ENCODE peak calls at places on chromosomes 7 and 10, in seven cellular contexts. M is PC-9; I is naive thymus-derived CD4-positive, alpha-beta T cell; B is WTC11; H is MCF 10A; K is NCI-H1436; E is sigmoid colon. N is an unnamed sample.

GRCh38 chr10:15169555-15170407 is 1.3 kb upstream of the NMT2 start:
- DNase-seq in M (no peak), I (peak), B (no peak), H (no peak), K (no peak), E (peak), N (peak)

GRCh38 chr7:23076774-23077173 is 28.8 kb upstream of the KLHL7 start:
- DNase-seq in M (peak), I (no peak), B (no peak), H (no peak), K (no peak), E (no peak), N (peak)

GRCh38 chr7:135023622-135024021 is 37.3 kb downstream of the AGBL3 start:
- DNase-seq in M (no peak), I (no peak), B (no peak), H (no peak), K (no peak), E (no peak), N (no peak)

GRCh38 chr7:99409192-99409572 is 413 bp downstream of the BUD31 start:
- DNase-seq in M (no peak), I (no peak), B (no peak), H (no peak), K (no peak), E (no peak), N (peak)

GRCh38 chr7:23014681-23015080 is 751 bp upstream of the HYCC1 start:
- DNase-seq in M (no peak), I (no peak), B (no peak), H (no peak), K (no peak), E (no peak), N (no peak)

GRCh38 chr7:105691692-105692564 is 110.6 kb upstream of the EFCAB10 start:
- DNase-seq in M (peak), I (peak), B (peak), H (peak), K (no peak), E (peak), N (peak)

GRCh38 chr10:103281753-103282152 is 4.8 kb downstream of the INA start:
- DNase-seq in M (no peak), I (no peak), B (peak), H (no peak), K (peak), E (no peak), N (no peak)

GRCh38 chr7:2757361-2757903 is 69.4 kb downstream of the AMZ1 start:
- DNase-seq in M (peak), I (no peak), B (no peak), H (peak), K (no peak), E (peak), N (peak)

GRCh38 chr7:90337106-90337505 is 9.4 kb upstream of the GTPBP10 start:
- DNase-seq in M (no peak), I (no peak), B (no peak), H (no peak), K (no peak), E (no peak), N (no peak)

GRCh38 chr7:29091722-29092121 is 54.6 kb downstream of the CPVL start:
- DNase-seq in M (no peak), I (no peak), B (no peak), H (no peak), K (no peak), E (no peak), N (peak)

GRCh38 chr10:71694567-71694968 is 25.0 kb downstream of the C10orf105 start:
- DNase-seq in M (no peak), I (peak), B (no peak), H (no peak), K (no peak), E (no peak), N (peak)

GRCh38 chr10:30493609-30494530 is 59.9 kb downstream of the MAP3K8 start:
- DNase-seq in M (peak), I (no peak), B (no peak), H (peak), K (no peak), E (peak), N (no peak)

GRCh38 chr10:97849491-97850402 is at the start of gene GOLGA7B:
- DNase-seq in M (no peak), I (peak), B (peak), H (peak), K (peak), E (no peak), N (peak)

GRCh38 chr10:124632566-124632965 is 111.6 kb downstream of the FAM53B start:
- DNase-seq in M (no peak), I (no peak), B (no peak), H (no peak), K (no peak), E (no peak), N (no peak)

GRCh38 chr7:7438851-7439250 is 96.8 kb downstream of the COL28A1 start:
- DNase-seq in M (peak), I (no peak), B (no peak), H (peak), K (no peak), E (no peak), N (peak)

GRCh38 chr10:57880441-57881301 is 387.0 kb downstream of the IPMK start:
- DNase-seq in M (no peak), I (no peak), B (no peak), H (peak), K (no peak), E (no peak), N (no peak)

GRCh38 chr7:138186951-138187351 is 110.7 kb downstream of the AKR1D1 start:
- DNase-seq in M (peak), I (no peak), B (no peak), H (peak), K (no peak), E (no peak), N (peak)

GRCh38 chr10:117074621-117075020 is 63.4 kb downstream of the VAX1 start:
- DNase-seq in M (no peak), I (no peak), B (no peak), H (peak), K (peak), E (no peak), N (peak)

GRCh38 chr10:90432891-90433290 is 424.9 kb downstream of the HTR7 start:
- DNase-seq in M (no peak), I (no peak), B (no peak), H (no peak), K (no peak), E (no peak), N (no peak)